ENCODE peak calls at places on chromosomes 16 and 17, in nine cellular contexts. M is HCT116, A is A549, F is K562, S is Panc1, I is GM12878, O is GM23338, D is SK-N-SH, J is HepG2. V is an unnamed sample.

GRCh38 chr16:57635266-57636097 is 7.1 kb downstream of the ADGRG1 start:
- DNase-seq in A (no peak), O (no peak), D (no peak), S (no peak), F (no peak), J (peak; percentile 85), I (no peak), M (no peak), V (no peak)

GRCh38 chr16:3038256-3038655 is 1.5 kb upstream of the BICDL2 start:
- DNase-seq in J (peak; percentile 33), S (no peak), A (no peak), O (peak; percentile 89), F (no peak), D (peak; percentile 46), I (no peak), M (no peak), V (no peak)

GRCh38 chr17:72618018-72618509 is 474.4 kb downstream of the SLC39A11 start:
- DNase-seq in J (peak; percentile 92), O (no peak), A (peak; percentile 43), D (peak; percentile 80), M (peak; percentile 66), S (no peak), F (peak; percentile 7), I (no peak), V (no peak)

GRCh38 chr16:4976079-4976478 is 17.9 kb downstream of the SEC14L5 start:
- DNase-seq in I (peak; percentile 57), S (no peak), F (no peak), J (no peak), M (no peak), D (no peak), O (no peak), A (no peak), V (peak; percentile 25)

GRCh38 chr17:78939615-78940014 is 14.4 kb upstream of the TIMP2 start:
- DNase-seq in D (peak; percentile 34), A (no peak), I (no peak), J (no peak), O (no peak), F (no peak), S (no peak), M (no peak), V (no peak)

GRCh38 chr17:82520041-82520910 is 744 bp downstream of the FOXK2 start:
- DNase-seq in M (no peak), I (no peak), O (no peak), J (no peak), A (no peak), F (no peak), D (peak; percentile 80), S (no peak), V (peak; percentile 28)

GRCh38 chr17:8206536-8206935 is 3.8 kb downstream of the AURKB start:
- DNase-seq in O (no peak), M (no peak), D (no peak), I (no peak), F (no peak), J (no peak), A (no peak), S (no peak), V (no peak)

GRCh38 chr16:18983565-18984424 is at the start of gene TMC7:
- DNase-seq in A (peak; percentile 92), M (peak; percentile 80), I (no peak), S (peak; percentile 74), F (peak; percentile 92), J (peak; percentile 91), D (peak; percentile 94), O (peak; percentile 97), V (peak; percentile 26)

GRCh38 chr16:29710227-29711219 is 31.5 kb downstream of the QPRT start:
- DNase-seq in F (peak; percentile 77), O (peak; percentile 82), S (peak; percentile 38), M (peak; percentile 56), I (no peak), A (peak; percentile 66), J (peak; percentile 75), D (peak; percentile 61), V (no peak)
- TF ChIP-seq REST in F (no peak), O (no peak), S (no peak), M (no peak), I (no peak), A (no peak), J (no peak), D (no peak), V (no peak)

GRCh38 chr16:13919683-13920509 is at the start of gene ERCC4:
- DNase-seq in S (peak; percentile 99), M (peak; percentile 98), I (peak; percentile 96), A (peak; percentile 99), D (peak; percentile 96), O (peak; percentile 100), J (peak; percentile 100), F (peak; percentile 98), V (peak; percentile 95)

GRCh38 chr16:13915033-13915635 is 4.8 kb upstream of the ERCC4 start:
- DNase-seq in A (no peak), D (no peak), J (peak; percentile 45), S (no peak), O (no peak), M (no peak), F (no peak), I (no peak), V (no peak)

GRCh38 chr16:13921328-13921727 is 1.4 kb downstream of the ERCC4 start:
- DNase-seq in J (no peak), F (no peak), S (no peak), I (no peak), D (no peak), A (no peak), O (no peak), M (no peak), V (no peak)

GRCh38 chr16:13920510-13920818 is 510 bp downstream of the ERCC4 start:
- DNase-seq in O (no peak), A (no peak), I (no peak), D (no peak), J (no peak), F (no peak), M (no peak), S (no peak), V (no peak)

DNA sequence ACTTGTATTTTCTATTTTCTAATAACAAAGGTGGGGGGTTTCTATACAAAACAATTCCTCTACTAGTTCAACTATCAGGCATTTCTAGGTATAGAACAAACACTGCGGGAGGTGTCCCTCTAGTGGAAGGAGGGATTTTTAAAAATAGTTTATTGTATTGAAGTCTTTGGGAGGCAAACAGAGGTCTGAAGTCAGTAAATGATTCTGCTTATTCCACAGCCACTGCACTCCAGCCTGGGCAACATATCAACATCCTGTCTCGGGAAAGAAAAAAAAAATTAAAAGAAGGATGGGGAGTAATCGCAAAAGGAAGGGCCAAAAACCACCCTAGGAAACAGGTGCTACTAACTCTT is 648 bp upstream of the ERCC4 start:
- DNase-seq in O (peak; percentile 47), F (peak; percentile 57), S (no peak), I (no peak), A (no peak), M (peak; percentile 51), J (peak; percentile 70), D (peak; percentile 40), V (peak; percentile 14)
- H3K27ac ChIP-seq in O (peak overlapping the region; percentile 18), F (peak overlapping the region; percentile 38), S (peak overlapping the region; percentile 42), I (no peak overlapping the region), A (peak overlapping the region; percentile 59), M (peak overlapping the region; percentile 51), J (peak overlapping the region; percentile 1), D (peak overlapping the region; percentile 63), V (peak overlapping the region; percentile 59)

DNA sequence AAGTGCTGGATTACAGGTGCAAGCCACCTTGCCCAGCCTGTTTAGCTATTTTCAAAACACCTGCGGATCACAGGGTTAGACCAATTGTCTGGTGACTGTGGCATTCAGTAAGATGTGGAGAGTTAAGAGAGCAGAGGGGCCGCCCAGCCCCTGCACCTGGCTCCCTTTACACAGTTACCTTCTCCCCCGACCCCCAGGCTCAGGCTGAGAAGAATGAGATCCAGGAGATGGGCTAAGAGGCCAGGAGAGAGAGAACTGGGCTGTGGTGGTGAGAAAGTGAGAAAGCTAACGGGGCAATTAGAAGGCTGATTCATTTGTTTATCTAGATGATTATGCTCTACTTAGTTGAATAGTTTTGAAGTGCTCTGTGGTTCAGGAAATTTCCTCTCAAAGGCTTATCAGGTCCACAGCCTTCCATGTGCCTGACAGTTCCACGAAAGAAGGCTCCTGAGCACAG is 67.8 kb upstream of the AXIN2 start:
- DNase-seq in I (no peak), D (no peak), A (no peak), F (no peak), O (no peak), J (no peak), S (no peak), M (no peak), V (no peak)
- TF ChIP-seq REST in I (no peak), D (no peak), A (no peak), F (no peak), O (no peak), J (no peak), S (no peak), M (no peak), V (no peak)

DNA sequence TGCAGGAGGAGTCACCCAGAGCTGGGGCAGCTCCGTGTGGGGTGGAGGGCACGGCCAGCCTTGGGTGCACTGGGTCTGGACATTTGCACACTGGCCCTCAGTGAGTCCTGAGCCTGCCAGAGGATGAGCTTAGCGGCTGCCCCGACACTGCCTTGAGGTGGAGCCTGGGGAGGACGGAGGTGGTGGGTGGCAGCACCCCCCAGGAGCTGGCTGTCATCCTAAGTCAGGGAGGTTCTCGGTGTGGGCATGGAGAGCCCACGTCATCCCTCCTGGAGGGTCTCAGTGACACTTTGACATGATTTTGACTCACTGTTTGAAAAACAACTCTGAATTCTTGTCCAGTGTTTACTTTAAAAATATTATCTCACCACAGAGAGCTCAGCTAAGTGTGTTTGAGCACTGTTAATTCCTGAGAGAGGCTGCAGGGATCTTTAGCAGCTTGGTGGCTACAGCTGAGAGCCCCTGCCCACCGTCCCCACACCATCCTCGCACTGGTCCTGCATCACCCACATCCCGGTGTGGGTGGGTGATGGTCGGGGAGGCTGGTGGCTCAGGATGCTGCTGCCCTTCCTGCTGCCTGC is 63.1 kb downstream of the BANP start:
- DNase-seq in F (no peak), S (no peak), A (peak; percentile 37), I (no peak), D (no peak), J (peak; percentile 20), O (no peak), M (no peak), V (no peak)
- H3K27ac ChIP-seq in F (no peak overlapping the region), S (no peak overlapping the region), A (peak overlapping the region; percentile 60), I (no peak overlapping the region), D (no peak overlapping the region), J (no peak overlapping the region), O (no peak overlapping the region), M (no peak overlapping the region), V (no peak overlapping the region)

DNA sequence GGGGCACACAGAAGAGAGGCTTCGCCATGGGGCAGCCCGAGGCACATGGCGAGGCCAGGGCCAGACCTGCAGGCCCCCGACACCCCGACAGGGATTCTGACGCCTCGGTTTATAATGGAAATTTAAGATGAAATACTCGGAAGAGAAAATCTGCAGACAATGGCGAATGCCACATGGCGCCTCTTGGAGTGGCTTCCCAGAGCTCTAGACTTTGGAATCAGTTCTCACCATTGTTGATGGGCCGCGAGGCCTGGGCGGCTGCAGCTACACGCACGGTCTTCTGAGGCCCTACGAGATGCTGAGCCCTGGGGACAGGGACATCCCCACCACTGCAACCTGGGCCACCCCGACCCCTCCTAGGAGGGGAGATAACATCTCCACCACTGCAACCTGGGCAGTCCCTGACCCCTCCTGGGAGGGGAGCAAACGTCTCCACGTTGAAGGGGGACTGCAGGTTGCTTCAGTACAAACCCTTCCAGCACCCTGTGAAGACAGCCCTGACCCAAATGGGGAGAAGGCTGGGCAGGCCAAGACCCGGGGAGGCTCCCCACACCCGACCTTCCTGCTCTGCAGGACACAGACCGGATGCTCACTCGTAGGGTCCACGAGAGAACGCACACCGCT is 56.9 kb downstream of the LMF1 start:
- DNase-seq in A (no peak), O (no peak), D (no peak), J (no peak), F (no peak), S (no peak), M (no peak), I (no peak), V (no peak)
- TF ChIP-seq REST in A (no peak), O (no peak), D (no peak), J (no peak), F (no peak), S (no peak), M (no peak), I (no peak), V (no peak)

GRCh38 chr17:80109713-80110446 is 8.5 kb downstream of the GAA start:
- DNase-seq in O (no peak), D (peak; percentile 44), M (no peak), S (no peak), J (no peak), I (no peak), A (no peak), F (no peak), V (no peak)
- H3K27ac ChIP-seq in O (no peak overlapping the region), D (no peak overlapping the region), M (no peak overlapping the region), S (no peak overlapping the region), J (no peak overlapping the region), I (no peak overlapping the region), A (no peak overlapping the region), F (no peak overlapping the region), V (no peak overlapping the region)

V was measured in HL-60.